ENCODE peak calls at places on chromosomes 13 and 19, in six cellular contexts. Q is GM12878, W is K562, U is HepG2, E is endothelial cell of umbilical vein, B is A549. G is an unnamed sample.

GRCh38 chr13:95325485-95325884 is 24.2 kb upstream of the ABCC4 start:
- DNase-seq in Q (no peak), W (no peak), U (no peak), E (no peak), B (no peak), G (no peak)

GRCh38 chr19:44792286-44792685 is 14.6 kb downstream of the CBLC start:
- DNase-seq in Q (no peak), W (no peak), U (no peak), E (no peak), B (no peak), G (no peak)

GRCh38 chr13:27770809-27771208 is 21.5 kb upstream of the GSX1 start:
- DNase-seq in Q (no peak), W (peak), U (peak), E (peak), B (peak), G (peak)

GRCh38 chr13:110520431-110521295 is 40.9 kb downstream of the RAB20 start:
- DNase-seq in Q (no peak), W (no peak), U (no peak), E (no peak), B (peak), G (peak)

GRCh38 chr13:25709088-25709487 is 337.3 kb downstream of the ATP8A2 start:
- DNase-seq in Q (no peak), W (no peak), U (no peak), E (no peak), B (no peak), G (no peak)

GRCh38 chr19:14000691-14001365 is 5.3 kb downstream of the RFX1 start:
- DNase-seq in Q (no peak), W (no peak), U (no peak), E (no peak), B (no peak), G (no peak)

GRCh38 chr13:40624338-40624737 is 42.1 kb downstream of the FOXO1 start:
- DNase-seq in Q (no peak), W (no peak), U (no peak), E (no peak), B (no peak), G (no peak)

GRCh38 chr19:58352760-58353671 is at the start of gene A1BG:
- DNase-seq in Q (no peak), W (no peak), U (no peak), E (no peak), B (no peak), G (no peak)

GRCh38 chr13:37492061-37492460 is 106.5 kb downstream of the POSTN start:
- DNase-seq in Q (no peak), W (no peak), U (no peak), E (no peak), B (no peak), G (no peak)

GRCh38 chr19:12453495-12453894 is 12.7 kb upstream of the ZNF443 start:
- DNase-seq in Q (no peak), W (no peak), U (no peak), E (no peak), B (no peak), G (no peak)

GRCh38 chr19:38663957-38664502 is 16.6 kb downstream of the ACTN4 start:
- DNase-seq in Q (no peak), W (peak), U (no peak), E (no peak), B (no peak), G (no peak)

GRCh38 chr19:411723-412355 is 2.9 kb upstream of the C2CD4C start:
- DNase-seq in Q (no peak), W (no peak), U (no peak), E (no peak), B (no peak), G (no peak)

GRCh38 chr13:41565221-41565620 is 107.9 kb downstream of the RGCC start:
- DNase-seq in Q (no peak), W (no peak), U (peak), E (peak), B (no peak), G (no peak)

GRCh38 chr19:4577020-4577782 is 17.7 kb upstream of the SEMA6B start:
- DNase-seq in Q (no peak), W (peak), U (no peak), E (no peak), B (peak), G (no peak)

GRCh38 chr13:44412341-44412935 is 38.8 kb downstream of the SERP2 start:
- DNase-seq in Q (no peak), W (no peak), U (no peak), E (no peak), B (no peak), G (no peak)

GRCh38 chr19:28868836-28869235 is 344.1 kb downstream of the UQCRFS1 start:
- DNase-seq in Q (no peak), W (no peak), U (no peak), E (no peak), B (no peak), G (no peak)

GRCh38 chr13:75250526-75251183 is 231.3 kb downstream of the TBC1D4 start:
- DNase-seq in Q (no peak), W (no peak), U (no peak), E (peak), B (no peak), G (no peak)

GRCh38 chr19:16001481-16002312 is 52.9 kb downstream of the OR10H4 start:
- DNase-seq in Q (peak), W (no peak), U (peak), E (peak), B (no peak), G (peak)

GRCh38 chr19:45103200-45103624 is 10.2 kb downstream of the PPP1R37 start:
- DNase-seq in Q (no peak), W (no peak), U (no peak), E (no peak), B (no peak), G (no peak)

GRCh38 chr13:35388979-35389378 is 87.5 kb downstream of the MAB21L1 start:
- DNase-seq in Q (no peak), W (no peak), U (no peak), E (peak), B (no peak), G (no peak)

GRCh38 chr19:56091751-56092546 is 29.1 kb downstream of the ZNF787 start:
- DNase-seq in Q (no peak), W (no peak), U (no peak), E (no peak), B (peak), G (peak)

GRCh38 chr13:99200433-99201167 is at the start of gene UBAC2:
- DNase-seq in Q (peak), W (peak), U (peak), E (peak), B (peak), G (peak)
- TF ChIP-seq CTCF in Q (no peak), W (no peak), U (peak), E (no peak), B (no peak), G (no peak)

GRCh38 chr13:103156346-103156998 is 90.3 kb upstream of the SLC10A2 start:
- DNase-seq in Q (no peak), W (no peak), U (no peak), E (no peak), B (no peak), G (no peak)
- TF ChIP-seq MAX in Q (no peak), W (no peak), U (no peak), E (no peak), B (no peak), G (no peak)

GRCh38 chr19:49556412-49557398 is 23.7 kb downstream of the NOSIP start:
- DNase-seq in Q (no peak), W (no peak), U (no peak), E (no peak), B (no peak), G (no peak)

GRCh38 chr19:49557641-49558325 is 22.6 kb downstream of the NOSIP start:
- DNase-seq in Q (no peak), W (no peak), U (no peak), E (no peak), B (no peak), G (no peak)

GRCh38 chr19:49553451-49554271 is 25.9 kb downstream of the RCN3 start:
- DNase-seq in Q (no peak), W (no peak), U (peak), E (peak), B (no peak), G (no peak)

GRCh38 chr19:49554701-49555181 is 25.6 kb downstream of the NOSIP start:
- DNase-seq in Q (no peak), W (no peak), U (no peak), E (peak), B (no peak), G (no peak)

GRCh38 chr19:49555600-49556411 is 24.6 kb downstream of the NOSIP start:
- DNase-seq in Q (no peak), W (peak), U (no peak), E (peak), B (peak), G (peak)
- TF ChIP-seq MYC in Q (no peak), W (no peak), U (no peak), E (no peak), B (no peak), G (no peak)

GRCh38 chr13:53206455-53206854 is 177.8 kb downstream of the OLFM4 start:
- DNase-seq in Q (no peak), W (peak), U (no peak), E (no peak), B (peak), G (peak)
- TF ChIP-seq CTCF in Q (peak), W (no peak), U (no peak), E (peak), B (no peak), G (no peak)

DNA sequence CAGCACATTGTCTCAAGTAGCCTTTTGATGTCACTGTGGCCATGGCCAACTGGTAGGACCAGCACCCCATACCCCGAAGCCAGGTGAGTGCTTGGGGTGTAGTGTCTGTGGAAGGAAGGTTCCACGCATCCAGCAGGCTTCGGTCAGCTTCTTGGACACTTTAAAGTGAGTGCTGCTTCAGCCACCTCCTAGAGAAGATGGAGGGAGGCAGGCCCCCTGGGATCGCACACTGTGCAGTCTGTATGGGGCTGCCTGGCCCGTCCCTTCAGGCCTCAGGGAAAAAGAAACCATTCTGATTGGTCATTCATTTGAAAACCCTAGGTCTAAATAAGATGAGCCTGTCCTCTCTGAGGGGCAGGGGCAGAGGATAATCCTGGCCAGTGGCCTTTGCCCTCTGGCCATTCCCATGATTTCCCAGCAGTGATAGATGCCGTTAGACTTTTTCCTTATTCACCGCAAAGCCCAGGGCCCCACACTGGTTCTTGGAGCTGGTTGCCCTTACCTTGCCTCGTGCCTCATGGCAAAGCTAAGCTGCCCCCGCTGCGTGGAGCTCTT is 30.7 kb downstream of the GATAD2A start:
- DNase-seq in Q (no peak), W (no peak), U (no peak), E (no peak), B (no peak), G (no peak)
- TF ChIP-seq MAX in Q (no peak), W (no peak), U (no peak), E (no peak), B (no peak), G (no peak)

GRCh38 chr19:31974941-31975340 is 370.5 kb upstream of the ZNF507 start:
- DNase-seq in Q (no peak), W (no peak), U (no peak), E (no peak), B (no peak), G (no peak)
- TF ChIP-seq MYC in Q (no peak), W (no peak), U (no peak), E (no peak), B (no peak), G (no peak)

G was measured in NB4.